ENCODE peak calls at places on chromosome 1, in seven cellular contexts. One of them, this sample, is unnamed.

GRCh38 chr1:61182049-61182448 is 99.7 kb downstream of the NFIA start:
- DNase-seq in HepG2: no peak
- DNase-seq in H1: no peak
- DNase-seq in HCT116: no peak
- DNase-seq in K562: no peak
- DNase-seq in GM12878: no peak
- DNase-seq in SK-N-SH: no peak
- DNase-seq in this sample: no peak

GRCh38 chr1:66478116-66478515 is 55.8 kb upstream of the SGIP1 start:
- DNase-seq in GM12878: no peak
- DNase-seq in SK-N-SH: no peak
- DNase-seq in HepG2: no peak
- DNase-seq in K562: no peak
- DNase-seq in H1: no peak
- DNase-seq in HCT116: no peak
- DNase-seq in this sample: no peak

GRCh38 chr1:18955116-18955441 is 1.4 kb downstream of the IFFO2 start:
- DNase-seq in HepG2: no peak
- DNase-seq in H1: no peak
- DNase-seq in SK-N-SH: no peak
- DNase-seq in GM12878: no peak
- DNase-seq in HCT116: no peak
- DNase-seq in K562: no peak
- DNase-seq in this sample: no peak

GRCh38 chr1:110265186-110265585 is 55.1 kb downstream of the KCNC4 start:
- DNase-seq in SK-N-SH: no peak
- DNase-seq in HCT116: no peak
- DNase-seq in K562: no peak
- DNase-seq in HepG2: no peak
- DNase-seq in GM12878: no peak
- DNase-seq in H1: no peak
- DNase-seq in this sample: no peak

GRCh38 chr1:20058531-20058930 is 11.5 kb upstream of the PLA2G5 start:
- DNase-seq in HCT116: no peak
- DNase-seq in GM12878: no peak
- DNase-seq in HepG2: no peak
- DNase-seq in H1: peak
- DNase-seq in SK-N-SH: no peak
- DNase-seq in K562: no peak
- DNase-seq in this sample: no peak

GRCh38 chr1:109776911-109777310 is 13.2 kb upstream of the EPS8L3 start:
- DNase-seq in SK-N-SH: peak
- DNase-seq in HepG2: peak
- DNase-seq in HCT116: peak
- DNase-seq in GM12878: peak
- DNase-seq in K562: peak
- DNase-seq in H1: peak
- DNase-seq in this sample: peak

GRCh38 chr1:24694380-24694843 is 50.8 kb upstream of the CLIC4 start:
- DNase-seq in HCT116: no peak
- DNase-seq in H1: no peak
- DNase-seq in GM12878: peak
- DNase-seq in HepG2: no peak
- DNase-seq in K562: peak
- DNase-seq in SK-N-SH: peak
- DNase-seq in this sample: no peak

GRCh38 chr1:8603220-8603616 is 214.2 kb downstream of the RERE start:
- DNase-seq in SK-N-SH: no peak
- DNase-seq in HepG2: no peak
- DNase-seq in GM12878: no peak
- DNase-seq in K562: no peak
- DNase-seq in HCT116: no peak
- DNase-seq in H1: no peak
- DNase-seq in this sample: no peak

GRCh38 chr1:56655991-56656613 is 11.0 kb downstream of the PRKAA2 start:
- DNase-seq in K562: no peak
- DNase-seq in GM12878: no peak
- DNase-seq in H1: no peak
- DNase-seq in HepG2: no peak
- DNase-seq in SK-N-SH: no peak
- DNase-seq in HCT116: no peak
- DNase-seq in this sample: no peak

GRCh38 chr1:214491468-214492120 is 59.8 kb downstream of the PTPN14 start:
- DNase-seq in SK-N-SH: no peak
- DNase-seq in GM12878: no peak
- DNase-seq in HepG2: no peak
- DNase-seq in H1: no peak
- DNase-seq in HCT116: no peak
- DNase-seq in K562: no peak
- DNase-seq in this sample: no peak

DNA sequence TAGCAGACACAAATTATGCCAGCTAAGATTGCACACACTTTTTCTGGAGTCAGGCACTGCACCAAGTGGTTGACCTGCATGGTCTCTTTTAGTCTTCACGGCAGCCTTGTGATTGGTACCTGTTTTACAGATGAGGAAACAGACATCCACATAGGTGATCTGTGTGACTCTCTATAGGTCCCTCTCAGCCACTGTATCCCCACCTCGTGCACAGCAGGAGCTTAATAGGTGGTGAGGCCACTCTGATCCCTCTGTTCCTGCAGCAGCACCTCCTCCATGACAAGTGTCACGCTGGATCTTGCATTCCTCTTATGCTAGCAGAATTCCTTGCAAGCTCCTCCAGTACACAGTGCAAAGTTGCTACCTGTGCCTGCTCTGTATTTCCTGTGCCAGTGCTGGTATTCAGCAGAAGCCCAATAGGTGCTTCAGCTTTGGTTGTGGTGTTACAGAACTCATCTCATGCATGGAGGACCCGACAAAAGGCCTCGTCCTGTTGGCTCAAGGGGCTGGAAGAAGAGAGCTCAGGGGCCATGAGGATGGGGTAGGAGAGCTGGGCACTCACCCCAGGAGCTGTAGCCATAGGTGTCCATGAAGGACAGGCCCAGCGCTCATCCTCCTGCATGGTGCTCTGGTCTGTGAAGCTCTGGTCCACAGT is 546.7 kb downstream of the PTPRU start:
- DNase-seq in HepG2: no peak
- DNase-seq in HCT116: no peak
- DNase-seq in SK-N-SH: peak
- DNase-seq in H1: no peak
- DNase-seq in GM12878: no peak
- DNase-seq in K562: no peak
- DNase-seq in this sample: no peak
- TF ChIP-seq JUND in HepG2: no peak
- TF ChIP-seq JUND in HCT116: no peak
- TF ChIP-seq JUND in SK-N-SH: no peak
- TF ChIP-seq JUND in H1: no peak
- TF ChIP-seq JUND in GM12878: no peak
- TF ChIP-seq JUND in K562: no peak
- TF ChIP-seq JUND in this sample: no peak

DNA sequence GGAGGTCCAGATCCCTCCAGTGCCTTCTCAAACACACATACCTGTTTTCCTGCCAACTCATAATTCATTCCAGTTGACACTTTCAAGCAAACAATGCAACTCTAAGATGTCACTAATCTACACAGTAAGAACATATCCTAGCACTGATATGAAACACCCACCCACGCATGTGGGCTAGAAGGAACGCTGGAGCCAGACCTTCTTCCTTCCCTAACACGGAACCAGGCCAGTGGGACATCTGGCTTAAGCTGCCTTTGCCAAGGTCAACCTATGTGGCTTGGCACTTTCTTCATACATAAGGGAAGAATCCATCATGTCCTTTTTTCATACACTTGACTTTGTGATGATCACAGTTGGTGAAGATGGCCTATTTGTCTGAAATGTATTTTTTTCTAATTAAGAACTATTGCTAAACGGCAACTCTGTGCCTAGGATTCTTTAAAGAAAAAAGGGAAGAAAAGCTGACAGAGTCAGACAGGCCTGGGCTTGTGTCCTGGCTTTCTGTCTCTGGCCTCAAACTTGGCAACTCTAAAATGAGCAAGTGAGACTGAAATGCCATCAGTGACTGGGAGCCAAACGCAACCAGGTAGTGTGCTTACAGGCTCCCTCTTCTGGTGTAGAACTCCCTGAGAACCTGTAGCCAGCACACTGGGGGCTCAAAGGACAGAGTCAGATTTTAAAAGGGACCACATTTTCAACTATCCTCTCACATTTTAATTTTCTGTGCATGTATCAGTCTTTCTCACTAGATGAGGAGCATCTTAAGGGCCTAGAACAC is 92.6 kb upstream of the BEND5 start:
- DNase-seq in HepG2: peak
- DNase-seq in H1: no peak
- DNase-seq in K562: no peak
- DNase-seq in SK-N-SH: no peak
- DNase-seq in HCT116: no peak
- DNase-seq in GM12878: no peak
- DNase-seq in this sample: no peak
- TF ChIP-seq JUND in HepG2: no peak
- TF ChIP-seq JUND in H1: no peak
- TF ChIP-seq JUND in K562: no peak
- TF ChIP-seq JUND in SK-N-SH: no peak
- TF ChIP-seq JUND in HCT116: no peak
- TF ChIP-seq JUND in GM12878: no peak
- TF ChIP-seq JUND in this sample: no peak

GRCh38 chr1:197814306-197814705 is 39.0 kb upstream of the DENND1B start:
- DNase-seq in K562: no peak
- DNase-seq in SK-N-SH: no peak
- DNase-seq in HCT116: no peak
- DNase-seq in H1: no peak
- DNase-seq in HepG2: no peak
- DNase-seq in GM12878: no peak
- DNase-seq in this sample: no peak

GRCh38 chr1:197813741-197814140 is 38.5 kb upstream of the DENND1B start:
- DNase-seq in K562: no peak
- DNase-seq in GM12878: no peak
- DNase-seq in HepG2: no peak
- DNase-seq in H1: peak
- DNase-seq in SK-N-SH: no peak
- DNase-seq in HCT116: no peak
- DNase-seq in this sample: no peak

GRCh38 chr1:197810812-197811211 is 35.5 kb upstream of the DENND1B start:
- DNase-seq in H1: peak
- DNase-seq in K562: no peak
- DNase-seq in HCT116: no peak
- DNase-seq in HepG2: no peak
- DNase-seq in GM12878: no peak
- DNase-seq in SK-N-SH: no peak
- DNase-seq in this sample: no peak

GRCh38 chr1:197808843-197809242 is 33.6 kb upstream of the DENND1B start:
- DNase-seq in H1: no peak
- DNase-seq in GM12878: no peak
- DNase-seq in SK-N-SH: no peak
- DNase-seq in HepG2: no peak
- DNase-seq in HCT116: no peak
- DNase-seq in K562: no peak
- DNase-seq in this sample: no peak

DNA sequence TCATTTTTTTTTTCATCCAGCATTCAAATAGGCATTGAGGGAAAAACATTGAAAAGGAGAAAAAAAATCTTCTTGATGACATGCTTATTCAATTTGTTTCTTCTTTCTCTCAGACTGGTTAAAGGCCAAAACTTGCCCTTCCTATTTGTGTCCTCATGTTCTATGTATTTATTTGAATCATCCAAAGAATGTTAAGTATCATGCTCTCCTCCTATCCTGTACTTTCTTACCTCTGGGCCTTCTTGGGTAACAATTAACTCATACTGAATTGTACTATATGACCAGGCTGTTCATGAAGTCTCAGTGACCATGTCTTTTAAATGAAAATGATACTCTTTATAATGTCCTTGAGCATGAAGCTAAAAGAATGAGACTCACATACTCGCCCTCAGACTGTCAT is 36.5 kb upstream of the DENND1B start:
- DNase-seq in HCT116: no peak
- DNase-seq in K562: no peak
- DNase-seq in HepG2: no peak
- DNase-seq in GM12878: no peak
- DNase-seq in SK-N-SH: no peak
- DNase-seq in H1: no peak
- DNase-seq in this sample: no peak
- TF ChIP-seq JUND in HCT116: no peak
- TF ChIP-seq JUND in K562: no peak
- TF ChIP-seq JUND in HepG2: no peak
- TF ChIP-seq JUND in GM12878: no peak
- TF ChIP-seq JUND in SK-N-SH: no peak
- TF ChIP-seq JUND in H1: no peak
- TF ChIP-seq JUND in this sample: no peak

DNA sequence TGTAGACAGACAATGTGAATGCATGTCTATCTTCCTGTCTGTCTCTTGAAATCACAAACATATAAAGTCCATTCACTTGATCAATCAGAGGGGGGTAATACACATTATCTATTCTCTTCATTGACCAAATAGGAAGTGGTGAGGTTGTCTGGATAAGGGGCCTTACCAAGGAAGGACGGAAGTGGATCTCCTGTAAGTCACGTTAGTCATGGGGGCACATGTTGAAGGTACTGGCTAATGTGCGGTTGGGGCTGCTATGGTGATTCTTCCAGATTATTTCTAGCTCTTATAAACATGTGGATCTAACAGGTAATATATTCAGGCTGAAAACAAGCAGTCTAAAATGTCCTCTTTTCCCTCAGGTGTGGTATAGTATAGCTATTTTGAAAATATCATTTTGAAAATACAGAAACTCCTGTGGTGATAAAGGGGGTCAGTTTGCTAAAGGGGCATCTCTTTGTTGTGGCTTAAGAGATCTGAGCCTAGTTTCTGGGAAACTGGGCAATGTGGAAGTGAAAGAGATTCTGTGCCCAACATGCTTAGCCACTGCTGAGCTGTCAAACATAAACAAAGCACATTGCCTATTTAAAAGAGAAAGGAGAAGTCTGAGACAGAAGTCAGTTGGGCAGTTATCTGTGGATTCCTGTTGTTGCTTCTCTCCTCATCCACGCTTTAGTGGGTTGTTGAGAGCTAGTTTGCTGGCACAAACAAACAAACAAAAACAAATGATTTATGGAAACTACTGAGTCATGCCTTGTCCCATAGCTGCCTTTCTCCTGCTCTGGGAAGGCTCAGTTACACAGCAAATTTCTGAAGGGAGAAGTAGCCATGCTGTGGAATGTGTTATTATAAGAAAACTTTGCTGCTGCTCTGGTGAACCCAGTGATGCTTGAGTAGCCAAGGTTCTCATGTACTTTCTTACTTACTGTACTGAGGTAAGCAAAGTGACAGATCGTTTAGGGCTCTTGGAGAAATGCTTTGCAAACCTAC is 166.9 kb downstream of the HLX start:
- DNase-seq in HepG2: no peak
- DNase-seq in K562: no peak
- DNase-seq in H1: no peak
- DNase-seq in SK-N-SH: no peak
- DNase-seq in GM12878: peak
- DNase-seq in HCT116: no peak
- DNase-seq in this sample: no peak
- TF ChIP-seq JUND in HepG2: no peak
- TF ChIP-seq JUND in K562: peak
- TF ChIP-seq JUND in H1: no peak
- TF ChIP-seq JUND in SK-N-SH: no peak
- TF ChIP-seq JUND in GM12878: no peak
- TF ChIP-seq JUND in HCT116: no peak
- TF ChIP-seq JUND in this sample: no peak

This sample was measured in T47D.